ENCODE peak calls at places on chromosomes 7 and 10, in eight cellular contexts. P is SK-N-MC, M is HCT116, O is HepG2, W is endothelial cell of umbilical vein, J is H1, V is GM12878, B is K562. H is an unnamed sample.

GRCh38 chr7:159212226-159212625 is 67.6 kb upstream of the VIPR2 start:
- DNase-seq in P (no peak), J (no peak), B (no peak), O (no peak), W (no peak), M (no peak), V (no peak), H (no peak)

GRCh38 chr10:132873395-132873794 is 69.0 kb downstream of the CFAP46 start:
- DNase-seq in W (no peak), P (no peak), M (no peak), J (no peak), O (no peak), B (no peak), V (no peak), H (no peak)

GRCh38 chr7:100034871-100035510 is 14.6 kb upstream of the ZSCAN21 start:
- DNase-seq in B (no peak), M (no peak), O (no peak), P (no peak), J (no peak), W (peak; percentile 46), V (no peak), H (no peak)

GRCh38 chr10:27659786-27660185 is 85.8 kb downstream of the MKX start:
- DNase-seq in J (no peak), M (no peak), P (no peak), O (no peak), W (no peak), B (no peak), V (no peak), H (no peak)

GRCh38 chr10:117721883-117722282 is 179.3 kb downstream of the EMX2 start:
- DNase-seq in V (no peak), P (no peak), M (no peak), O (no peak), J (no peak), W (no peak), B (no peak), H (no peak)

GRCh38 chr10:83983578-83984255 is 155.6 kb upstream of the GHITM start:
- DNase-seq in W (peak; percentile 64), O (peak; percentile 15), P (no peak), B (peak; percentile 33), J (no peak), V (no peak), M (peak; percentile 23), H (peak; percentile 33)

GRCh38 chr10:74949843-74950765 is 123.7 kb downstream of the KAT6B start:
- DNase-seq in M (no peak), J (no peak), P (no peak), O (no peak), V (no peak), B (no peak), W (no peak), H (no peak)

GRCh38 chr7:50851451-50851850 is 68.8 kb upstream of the GRB10 start:
- DNase-seq in P (no peak), J (no peak), W (no peak), B (no peak), O (no peak), M (no peak), V (no peak), H (no peak)

GRCh38 chr10:102240467-102241036 is 760 bp downstream of the PITX3 start:
- DNase-seq in O (no peak), P (no peak), B (no peak), M (no peak), J (no peak), W (no peak), V (no peak), H (peak; percentile 48)

GRCh38 chr10:75408911-75409885 is 7.6 kb upstream of the ZNF503 start:
- DNase-seq in W (no peak), P (no peak), O (no peak), V (no peak), B (peak; percentile 99), J (no peak), M (no peak), H (peak; percentile 79)

GRCh38 chr7:96997512-96998032 is 7.8 kb upstream of the DLX6 start:
- DNase-seq in V (no peak), W (no peak), J (no peak), P (no peak), B (no peak), M (no peak), O (no peak), H (no peak)

GRCh38 chr7:96996937-96997511 is 8.3 kb upstream of the DLX6 start:
- DNase-seq in P (no peak), M (no peak), O (no peak), J (no peak), V (no peak), B (no peak), W (no peak), H (no peak)

GRCh38 chr7:96996111-96996936 is 9.0 kb upstream of the DLX6 start:
- DNase-seq in J (no peak), W (no peak), O (no peak), V (no peak), M (no peak), B (no peak), P (no peak), H (peak; percentile 78)

GRCh38 chr7:96998333-96998732 is 7.0 kb upstream of the DLX6 start:
- DNase-seq in V (no peak), W (no peak), O (no peak), J (no peak), P (no peak), M (no peak), B (no peak), H (no peak)

DNA sequence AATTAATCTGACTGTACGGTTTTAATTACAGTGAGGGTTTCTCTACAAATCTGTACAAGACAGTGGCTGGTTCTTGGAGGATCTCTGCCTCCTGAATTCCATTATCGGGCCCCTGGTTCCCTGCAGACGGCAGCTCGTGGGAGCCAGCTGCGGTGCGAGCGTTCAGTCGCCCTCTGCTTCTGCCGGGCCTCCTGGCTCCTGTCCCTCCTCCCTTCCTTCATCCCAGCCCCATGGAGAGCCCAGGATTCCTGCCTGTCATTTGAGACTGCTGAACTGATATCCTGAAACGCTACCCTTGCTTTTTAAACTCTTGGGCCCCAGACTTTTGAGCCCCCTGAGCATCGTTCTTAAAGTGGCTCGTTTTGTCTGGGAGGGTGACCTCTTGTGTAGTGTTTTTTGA is 6.6 kb upstream of the DLX6 start:
- DNase-seq in M (no peak), P (no peak), W (no peak), V (no peak), B (no peak), J (no peak), O (no peak), H (peak; percentile 70)
- TF ChIP-seq EZH2 in M (no peak), P (no peak), W (peak; percentile 45), V (no peak), B (no peak), J (peak; percentile 75), O (no peak), H (peak; percentile 63)

GRCh38 chr10:77715081-77715480 is 77.5 kb upstream of the KCNMA1 start:
- DNase-seq in P (no peak), M (peak; percentile 8), J (no peak), V (no peak), W (no peak), B (peak; percentile 68), O (peak; percentile 23), H (peak; percentile 26)

GRCh38 chr10:77716943-77717735 is 79.5 kb upstream of the KCNMA1 start:
- DNase-seq in M (no peak), J (no peak), P (no peak), B (no peak), W (no peak), V (no peak), O (no peak), H (no peak)

GRCh38 chr10:77715536-77715935 is 77.9 kb upstream of the KCNMA1 start:
- DNase-seq in V (no peak), B (no peak), M (no peak), P (no peak), J (no peak), O (no peak), W (no peak), H (no peak)

GRCh38 chr10:77723376-77723775 is 85.8 kb upstream of the KCNMA1 start:
- DNase-seq in P (no peak), V (no peak), O (no peak), W (no peak), B (no peak), J (no peak), M (no peak), H (no peak)

GRCh38 chr10:77718957-77719356 is 81.3 kb upstream of the KCNMA1 start:
- DNase-seq in M (no peak), O (no peak), W (no peak), V (no peak), P (no peak), B (no peak), J (no peak), H (no peak)
- TF ChIP-seq POLR2AphosphoS5 in M (no peak), O (no peak), W (no peak), V (no peak), P (no peak), B (no peak), J (no peak), H (no peak)

GRCh38 chr7:27147211-27148030 is at the start of gene HOXA6:
- DNase-seq in B (no peak), J (no peak), O (no peak), W (peak; percentile 76), M (no peak), P (no peak), V (no peak), H (peak; percentile 41)
- TF ChIP-seq EZH2 in B (no peak), J (peak; percentile 92), O (no peak), W (no peak), M (no peak), P (no peak), V (no peak), H (peak; percentile 99)

GRCh38 chr7:142384508-142384922 is 126.7 kb upstream of the PRSS58 start:
- DNase-seq in B (no peak), O (no peak), P (no peak), M (no peak), W (no peak), V (no peak), J (no peak), H (no peak)
- TF ChIP-seq POLR2AphosphoS5 in B (no peak), O (no peak), P (no peak), M (no peak), W (no peak), V (no peak), J (no peak), H (no peak)

GRCh38 chr7:74006032-74006431 is 21.9 kb upstream of the ELN start:
- DNase-seq in P (no peak), W (no peak), O (no peak), B (no peak), M (no peak), J (no peak), V (no peak), H (no peak)
- TF ChIP-seq EZH2 in P (no peak), W (no peak), O (no peak), B (no peak), M (no peak), J (no peak), V (no peak), H (no peak)

H was measured in GM23338.